ENCODE peak calls at places on chromosome 15, in eight cellular contexts. One of them, this sample, is unnamed.

GRCh38 chr15:62932436-62932835 is 110.1 kb upstream of the TPM1 start:
- DNase-seq in IMR-90: peak; percentile 95
- DNase-seq in body of pancreas: no peak
- DNase-seq in mammary epithelial cell: no peak
- DNase-seq in thoracic aorta: no peak
- DNase-seq in transverse colon: no peak
- DNase-seq in cardiac muscle cell: no peak
- DNase-seq in Peyer's patch: no peak
- DNase-seq in this sample: no peak

GRCh38 chr15:75456710-75457109 is 5.2 kb upstream of the SIN3A start:
- DNase-seq in IMR-90: peak; percentile 25
- DNase-seq in body of pancreas: no peak
- DNase-seq in mammary epithelial cell: no peak
- DNase-seq in thoracic aorta: no peak
- DNase-seq in transverse colon: no peak
- DNase-seq in cardiac muscle cell: no peak
- DNase-seq in Peyer's patch: no peak
- DNase-seq in this sample: no peak

GRCh38 chr15:65530318-65531111 is at the start of gene HACD3:
- DNase-seq in IMR-90: peak; percentile 69
- DNase-seq in body of pancreas: peak; percentile 86
- DNase-seq in mammary epithelial cell: peak; percentile 73
- DNase-seq in thoracic aorta: peak; percentile 37
- DNase-seq in transverse colon: peak; percentile 90
- DNase-seq in cardiac muscle cell: peak; percentile 92
- DNase-seq in Peyer's patch: peak; percentile 94
- DNase-seq in this sample: peak; percentile 95

GRCh38 chr15:83991163-83991562 is 244.4 kb upstream of the GOLGA6L4 start:
- DNase-seq in IMR-90: no peak
- DNase-seq in body of pancreas: no peak
- DNase-seq in mammary epithelial cell: no peak
- DNase-seq in thoracic aorta: no peak
- DNase-seq in transverse colon: no peak
- DNase-seq in cardiac muscle cell: no peak
- DNase-seq in Peyer's patch: no peak
- DNase-seq in this sample: no peak

GRCh38 chr15:61169904-61170695 is 59.0 kb downstream of the RORA start:
- DNase-seq in IMR-90: no peak
- DNase-seq in body of pancreas: no peak
- DNase-seq in mammary epithelial cell: no peak
- DNase-seq in thoracic aorta: no peak
- DNase-seq in transverse colon: no peak
- DNase-seq in cardiac muscle cell: no peak
- DNase-seq in Peyer's patch: no peak
- DNase-seq in this sample: no peak

GRCh38 chr15:99310745-99311144 is 59.5 kb downstream of the LRRC28 start:
- DNase-seq in IMR-90: no peak
- DNase-seq in body of pancreas: no peak
- DNase-seq in mammary epithelial cell: no peak
- DNase-seq in thoracic aorta: no peak
- DNase-seq in transverse colon: no peak
- DNase-seq in cardiac muscle cell: no peak
- DNase-seq in Peyer's patch: no peak
- DNase-seq in this sample: no peak

GRCh38 chr15:40137011-40137906 is 23.6 kb upstream of the BUB1B start:
- DNase-seq in IMR-90: no peak
- DNase-seq in body of pancreas: no peak
- DNase-seq in mammary epithelial cell: no peak
- DNase-seq in thoracic aorta: no peak
- DNase-seq in transverse colon: no peak
- DNase-seq in cardiac muscle cell: peak; percentile 51
- DNase-seq in Peyer's patch: no peak
- DNase-seq in this sample: no peak

GRCh38 chr15:71755571-71755970 is 54.8 kb upstream of the NR2E3 start:
- DNase-seq in IMR-90: no peak
- DNase-seq in body of pancreas: no peak
- DNase-seq in mammary epithelial cell: no peak
- DNase-seq in thoracic aorta: no peak
- DNase-seq in transverse colon: no peak
- DNase-seq in cardiac muscle cell: no peak
- DNase-seq in Peyer's patch: no peak
- DNase-seq in this sample: no peak

GRCh38 chr15:83065431-83065830 is 1.6 kb downstream of the BTBD1 start:
- DNase-seq in IMR-90: no peak
- DNase-seq in body of pancreas: no peak
- DNase-seq in mammary epithelial cell: no peak
- DNase-seq in thoracic aorta: no peak
- DNase-seq in transverse colon: no peak
- DNase-seq in cardiac muscle cell: no peak
- DNase-seq in Peyer's patch: no peak
- DNase-seq in this sample: no peak

GRCh38 chr15:101597360-101597928 is 54.7 kb downstream of the TM2D3 start:
- DNase-seq in IMR-90: no peak
- DNase-seq in body of pancreas: no peak
- DNase-seq in mammary epithelial cell: no peak
- DNase-seq in thoracic aorta: no peak
- DNase-seq in transverse colon: no peak
- DNase-seq in cardiac muscle cell: no peak
- DNase-seq in Peyer's patch: no peak
- DNase-seq in this sample: no peak

GRCh38 chr15:38823272-38823671 is 258.7 kb upstream of the RASGRP1 start:
- DNase-seq in IMR-90: no peak
- DNase-seq in body of pancreas: no peak
- DNase-seq in mammary epithelial cell: no peak
- DNase-seq in thoracic aorta: no peak
- DNase-seq in transverse colon: no peak
- DNase-seq in cardiac muscle cell: no peak
- DNase-seq in Peyer's patch: no peak
- DNase-seq in this sample: no peak

GRCh38 chr15:98440917-98441316 is 207.4 kb upstream of the IGF1R start:
- DNase-seq in IMR-90: no peak
- DNase-seq in body of pancreas: no peak
- DNase-seq in mammary epithelial cell: no peak
- DNase-seq in thoracic aorta: no peak
- DNase-seq in transverse colon: no peak
- DNase-seq in cardiac muscle cell: no peak
- DNase-seq in Peyer's patch: no peak
- DNase-seq in this sample: peak; percentile 58

GRCh38 chr15:89728254-89728653 is 22.8 kb downstream of the MESP1 start:
- DNase-seq in IMR-90: no peak
- DNase-seq in body of pancreas: no peak
- DNase-seq in mammary epithelial cell: no peak
- DNase-seq in thoracic aorta: no peak
- DNase-seq in transverse colon: no peak
- DNase-seq in cardiac muscle cell: no peak
- DNase-seq in Peyer's patch: no peak
- DNase-seq in this sample: no peak

GRCh38 chr15:101288905-101289513 is 6.0 kb downstream of the SNRPA1 start:
- DNase-seq in IMR-90: peak; percentile 55
- DNase-seq in body of pancreas: no peak
- DNase-seq in mammary epithelial cell: peak; percentile 37
- DNase-seq in thoracic aorta: no peak
- DNase-seq in transverse colon: no peak
- DNase-seq in cardiac muscle cell: peak; percentile 70
- DNase-seq in Peyer's patch: no peak
- DNase-seq in this sample: no peak

GRCh38 chr15:63997715-63998442 is 48.4 kb downstream of the DAPK2 start:
- DNase-seq in IMR-90: no peak
- DNase-seq in body of pancreas: no peak
- DNase-seq in mammary epithelial cell: peak; percentile 23
- DNase-seq in thoracic aorta: no peak
- DNase-seq in transverse colon: no peak
- DNase-seq in cardiac muscle cell: no peak
- DNase-seq in Peyer's patch: no peak
- DNase-seq in this sample: no peak

GRCh38 chr15:49842331-49842730 is 221.5 kb downstream of the DTWD1 start:
- DNase-seq in IMR-90: no peak
- DNase-seq in body of pancreas: no peak
- DNase-seq in mammary epithelial cell: no peak
- DNase-seq in thoracic aorta: no peak
- DNase-seq in transverse colon: no peak
- DNase-seq in cardiac muscle cell: no peak
- DNase-seq in Peyer's patch: no peak
- DNase-seq in this sample: no peak

GRCh38 chr15:39468341-39468740 is 112.5 kb upstream of the THBS1 start:
- DNase-seq in IMR-90: no peak
- DNase-seq in body of pancreas: no peak
- DNase-seq in mammary epithelial cell: no peak
- DNase-seq in thoracic aorta: no peak
- DNase-seq in transverse colon: no peak
- DNase-seq in cardiac muscle cell: no peak
- DNase-seq in Peyer's patch: no peak
- DNase-seq in this sample: peak; percentile 62

GRCh38 chr15:76176487-76177085 is 116.8 kb downstream of the TMEM266 start:
- DNase-seq in IMR-90: no peak
- DNase-seq in body of pancreas: no peak
- DNase-seq in mammary epithelial cell: no peak
- DNase-seq in thoracic aorta: no peak
- DNase-seq in transverse colon: no peak
- DNase-seq in cardiac muscle cell: no peak
- DNase-seq in Peyer's patch: no peak
- DNase-seq in this sample: no peak

GRCh38 chr15:67542462-67543347 is at the start of gene MAP2K5:
- DNase-seq in IMR-90: peak; percentile 57
- DNase-seq in body of pancreas: peak; percentile 84
- DNase-seq in mammary epithelial cell: peak; percentile 72
- DNase-seq in thoracic aorta: peak; percentile 48
- DNase-seq in transverse colon: peak; percentile 90
- DNase-seq in cardiac muscle cell: peak; percentile 88
- DNase-seq in Peyer's patch: peak; percentile 95
- DNase-seq in this sample: peak; percentile 97

GRCh38 chr15:44719293-44719999 is 8.1 kb downstream of the B2M start:
- DNase-seq in IMR-90: peak; percentile 69
- DNase-seq in body of pancreas: no peak
- DNase-seq in mammary epithelial cell: no peak
- DNase-seq in thoracic aorta: no peak
- DNase-seq in transverse colon: no peak
- DNase-seq in cardiac muscle cell: no peak
- DNase-seq in Peyer's patch: peak; percentile 68
- DNase-seq in this sample: no peak

GRCh38 chr15:57550640-57551039 is 41.1 kb upstream of the MYZAP start:
- DNase-seq in IMR-90: no peak
- DNase-seq in body of pancreas: peak; percentile 66
- DNase-seq in mammary epithelial cell: no peak
- DNase-seq in thoracic aorta: no peak
- DNase-seq in transverse colon: peak; percentile 75
- DNase-seq in cardiac muscle cell: no peak
- DNase-seq in Peyer's patch: peak; percentile 51
- DNase-seq in this sample: no peak

GRCh38 chr15:39788108-39788507 is 5.5 kb upstream of the FSIP1 start:
- DNase-seq in IMR-90: peak; percentile 52
- DNase-seq in body of pancreas: no peak
- DNase-seq in mammary epithelial cell: no peak
- DNase-seq in thoracic aorta: no peak
- DNase-seq in transverse colon: no peak
- DNase-seq in cardiac muscle cell: no peak
- DNase-seq in Peyer's patch: no peak
- DNase-seq in this sample: no peak

GRCh38 chr15:45157974-45158373 is 28.2 kb downstream of the DUOX1 start:
- DNase-seq in IMR-90: peak; percentile 81
- DNase-seq in body of pancreas: no peak
- DNase-seq in mammary epithelial cell: peak; percentile 94
- DNase-seq in thoracic aorta: no peak
- DNase-seq in transverse colon: no peak
- DNase-seq in cardiac muscle cell: no peak
- DNase-seq in Peyer's patch: no peak
- DNase-seq in this sample: no peak

GRCh38 chr15:43406808-43407207 is 35.9 kb downstream of the TUBGCP4 start:
- DNase-seq in IMR-90: no peak
- DNase-seq in body of pancreas: no peak
- DNase-seq in mammary epithelial cell: no peak
- DNase-seq in thoracic aorta: no peak
- DNase-seq in transverse colon: no peak
- DNase-seq in cardiac muscle cell: no peak
- DNase-seq in Peyer's patch: no peak
- DNase-seq in this sample: no peak
- H3K36me3 ChIP-seq in IMR-90: peaks cover 52% of the 10 kb centered on the region
- H3K36me3 ChIP-seq in body of pancreas: peaks cover 42% of the 10 kb centered on the region
- H3K36me3 ChIP-seq in mammary epithelial cell: peaks cover 24% of the 10 kb centered on the region
- H3K36me3 ChIP-seq in thoracic aorta: peaks cover 46% of the 10 kb centered on the region
- H3K36me3 ChIP-seq in transverse colon: no peaks in the 10 kb centered on the region
- H3K36me3 ChIP-seq in cardiac muscle cell: peaks cover 91% of the 10 kb centered on the region
- H3K36me3 ChIP-seq in Peyer's patch: peaks cover 85% of the 10 kb centered on the region
- H3K36me3 ChIP-seq in this sample: peaks cover 8% of the 10 kb centered on the region

DNA sequence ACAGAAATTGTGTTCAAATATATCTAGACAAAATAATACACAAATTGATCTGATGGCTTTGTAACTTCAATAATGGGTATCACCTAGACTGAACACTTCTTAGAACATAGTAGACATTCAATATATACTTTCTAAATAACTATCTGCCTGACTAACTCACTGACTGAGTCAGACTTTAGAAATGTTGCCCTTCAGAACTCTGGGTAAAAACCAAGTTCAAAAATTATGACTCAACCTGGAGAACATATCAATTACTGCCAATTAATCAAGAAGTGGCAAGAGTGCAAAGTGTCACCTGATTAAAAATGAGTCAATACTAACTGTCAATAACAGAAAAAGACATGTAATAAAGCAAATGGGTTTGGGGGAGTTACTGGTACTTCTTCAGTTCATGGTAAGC is 144.6 kb upstream of the TMCO5A start:
- DNase-seq in IMR-90: peak; percentile 86
- DNase-seq in body of pancreas: no peak
- DNase-seq in mammary epithelial cell: peak; percentile 73
- DNase-seq in thoracic aorta: no peak
- DNase-seq in transverse colon: no peak
- DNase-seq in cardiac muscle cell: no peak
- DNase-seq in Peyer's patch: no peak
- DNase-seq in this sample: no peak
- H3K27ac ChIP-seq in IMR-90: no peak overlapping the region
- H3K27ac ChIP-seq in body of pancreas: no peak overlapping the region
- H3K27ac ChIP-seq in mammary epithelial cell: no peak overlapping the region
- H3K27ac ChIP-seq in thoracic aorta: no peak overlapping the region
- H3K27ac ChIP-seq in transverse colon: no peak overlapping the region
- H3K27ac ChIP-seq in cardiac muscle cell: no peak overlapping the region
- H3K27ac ChIP-seq in Peyer's patch: no peak overlapping the region
- H3K27ac ChIP-seq in this sample: no peak overlapping the region

GRCh38 chr15:73781038-73781925 is 28.1 kb upstream of the INSYN1 start:
- DNase-seq in IMR-90: peak; percentile 21
- DNase-seq in body of pancreas: no peak
- DNase-seq in mammary epithelial cell: peak; percentile 34
- DNase-seq in thoracic aorta: no peak
- DNase-seq in transverse colon: no peak
- DNase-seq in cardiac muscle cell: peak; percentile 62
- DNase-seq in Peyer's patch: no peak
- DNase-seq in this sample: no peak
- TF ChIP-seq CTCF in IMR-90: peak; percentile 45
- TF ChIP-seq CTCF in body of pancreas: no peak
- TF ChIP-seq CTCF in mammary epithelial cell: peak; percentile 38
- TF ChIP-seq CTCF in thoracic aorta: no peak
- TF ChIP-seq CTCF in transverse colon: no peak
- TF ChIP-seq CTCF in cardiac muscle cell: peak; percentile 49
- TF ChIP-seq CTCF in Peyer's patch: no peak
- TF ChIP-seq CTCF in this sample: peak; percentile 39

DNA sequence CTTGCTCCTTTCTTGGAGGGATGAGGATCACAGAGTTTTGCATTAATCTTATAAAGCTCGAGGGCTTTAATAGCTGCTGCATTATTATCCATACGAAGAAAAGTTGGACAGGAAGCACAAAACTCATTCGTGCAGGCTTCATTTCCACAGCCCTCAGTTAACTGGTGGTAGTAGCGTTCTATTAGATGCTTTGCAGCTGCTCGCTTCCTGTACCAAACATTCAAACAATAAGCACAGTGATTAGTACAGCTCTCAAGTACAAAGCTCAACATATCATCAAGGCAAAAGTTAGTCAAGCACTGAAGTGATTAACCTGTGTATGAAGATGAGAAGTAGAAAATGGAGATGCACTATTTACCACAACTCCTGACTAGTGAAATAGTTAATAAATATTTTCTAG is 63.3 kb downstream of the UBE3A start:
- DNase-seq in IMR-90: no peak
- DNase-seq in body of pancreas: no peak
- DNase-seq in mammary epithelial cell: no peak
- DNase-seq in thoracic aorta: no peak
- DNase-seq in transverse colon: no peak
- DNase-seq in cardiac muscle cell: no peak
- DNase-seq in Peyer's patch: no peak
- DNase-seq in this sample: no peak
- H3K36me3 ChIP-seq in IMR-90: peaks cover 16% of the 10 kb centered on the region
- H3K36me3 ChIP-seq in body of pancreas: peaks cover 13% of the 10 kb centered on the region
- H3K36me3 ChIP-seq in mammary epithelial cell: peaks cover 12% of the 10 kb centered on the region
- H3K36me3 ChIP-seq in thoracic aorta: no peaks in the 10 kb centered on the region
- H3K36me3 ChIP-seq in transverse colon: no peaks in the 10 kb centered on the region
- H3K36me3 ChIP-seq in cardiac muscle cell: peaks cover 36% of the 10 kb centered on the region
- H3K36me3 ChIP-seq in Peyer's patch: peaks cover 45% of the 10 kb centered on the region
- H3K36me3 ChIP-seq in this sample: peaks cover 33% of the 10 kb centered on the region